ENCODE peak calls at places on chromosomes 13 and 19, in five cellular contexts. One of them, this sample, is unnamed.

GRCh38 chr13:108700421-108701170 is 71.2 kb downstream of the MYO16 start:
- DNase-seq in H9: no peak
- DNase-seq in H1: no peak
- DNase-seq in neuronal stem cell: no peak
- DNase-seq in trophoblast cell: no peak
- DNase-seq in this sample: peak; percentile 60

GRCh38 chr13:29457299-29457698 is 138.2 kb downstream of the SLC7A1 start:
- DNase-seq in H9: no peak
- DNase-seq in H1: no peak
- DNase-seq in neuronal stem cell: no peak
- DNase-seq in trophoblast cell: no peak
- DNase-seq in this sample: peak; percentile 74

GRCh38 chr19:33296473-33297060 is 5.8 kb downstream of the CEBPA start:
- DNase-seq in H9: peak; percentile 12
- DNase-seq in H1: no peak
- DNase-seq in neuronal stem cell: no peak
- DNase-seq in trophoblast cell: no peak
- DNase-seq in this sample: no peak

GRCh38 chr19:19209372-19209771 is 2.4 kb upstream of the NCAN start:
- DNase-seq in H9: no peak
- DNase-seq in H1: no peak
- DNase-seq in neuronal stem cell: no peak
- DNase-seq in trophoblast cell: no peak
- DNase-seq in this sample: no peak

GRCh38 chr13:110557610-110558305 is 3.8 kb downstream of the RAB20 start:
- DNase-seq in H9: no peak
- DNase-seq in H1: no peak
- DNase-seq in neuronal stem cell: no peak
- DNase-seq in trophoblast cell: no peak
- DNase-seq in this sample: no peak

GRCh38 chr19:13689050-13689449 is 75.3 kb upstream of the MRI1 start:
- DNase-seq in H9: peak; percentile 54
- DNase-seq in H1: peak; percentile 60
- DNase-seq in neuronal stem cell: peak; percentile 14
- DNase-seq in trophoblast cell: no peak
- DNase-seq in this sample: peak; percentile 3

GRCh38 chr19:45160870-45161714 is at the start of gene NKPD1:
- DNase-seq in H9: peak; percentile 67
- DNase-seq in H1: no peak
- DNase-seq in neuronal stem cell: no peak
- DNase-seq in trophoblast cell: peak; percentile 78
- DNase-seq in this sample: no peak

GRCh38 chr13:76791290-76791664 is 94.9 kb downstream of the KCTD12 start:
- DNase-seq in H9: no peak
- DNase-seq in H1: no peak
- DNase-seq in neuronal stem cell: no peak
- DNase-seq in trophoblast cell: no peak
- DNase-seq in this sample: no peak

GRCh38 chr19:50520822-50521465 is 7.2 kb upstream of the ASPDH start:
- DNase-seq in H9: no peak
- DNase-seq in H1: no peak
- DNase-seq in neuronal stem cell: no peak
- DNase-seq in trophoblast cell: no peak
- DNase-seq in this sample: no peak

GRCh38 chr19:12867120-12868099 is 13.8 kb downstream of the DNASE2 start:
- DNase-seq in H9: peak; percentile 94
- DNase-seq in H1: peak; percentile 96
- DNase-seq in neuronal stem cell: peak; percentile 90
- DNase-seq in trophoblast cell: no peak
- DNase-seq in this sample: peak; percentile 75

GRCh38 chr13:65892859-65893258 is 1337.3 kb downstream of the PCDH9 start:
- DNase-seq in H9: no peak
- DNase-seq in H1: no peak
- DNase-seq in neuronal stem cell: no peak
- DNase-seq in trophoblast cell: no peak
- DNase-seq in this sample: no peak

GRCh38 chr19:40450664-40451063 is 6.5 kb upstream of the SERTAD3 start:
- DNase-seq in H9: no peak
- DNase-seq in H1: no peak
- DNase-seq in neuronal stem cell: no peak
- DNase-seq in trophoblast cell: no peak
- DNase-seq in this sample: no peak

GRCh38 chr13:112806761-112807652 is 117.2 kb downstream of the ATP11A start:
- DNase-seq in H9: no peak
- DNase-seq in H1: no peak
- DNase-seq in neuronal stem cell: no peak
- DNase-seq in trophoblast cell: no peak
- DNase-seq in this sample: no peak

DNA sequence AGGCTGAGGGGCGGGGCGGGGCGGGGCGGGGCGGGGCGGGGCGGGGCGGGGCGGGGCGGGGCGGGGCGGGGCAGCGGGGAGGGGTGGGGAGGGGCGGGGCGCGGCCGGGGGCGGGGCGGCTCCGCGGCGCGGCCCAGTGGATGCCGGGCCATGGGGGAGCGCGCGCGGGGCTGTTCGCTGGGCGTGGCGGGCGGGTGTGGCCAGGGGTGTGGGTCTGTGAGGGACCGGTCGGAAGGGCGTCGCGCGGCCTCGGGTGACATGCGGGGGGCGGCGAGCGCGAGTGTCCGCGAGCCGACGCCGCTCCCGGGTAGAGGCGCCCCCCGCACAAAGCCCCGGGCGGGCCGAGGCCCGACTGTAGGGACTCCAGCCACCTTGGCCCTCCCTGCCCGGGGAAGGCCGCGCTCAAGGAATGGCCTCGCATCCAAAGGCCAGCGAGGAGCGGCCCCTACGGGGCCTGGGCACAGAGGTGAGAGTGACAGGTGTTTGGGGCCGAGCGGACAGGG is at the start of gene ZFP28:
- DNase-seq in H9: peak; percentile 80
- DNase-seq in H1: peak; percentile 59
- DNase-seq in neuronal stem cell: no peak
- DNase-seq in trophoblast cell: peak; percentile 6
- DNase-seq in this sample: no peak
- H2BK120ac ChIP-seq in H9: no peak within 1 kb of the TSS
- H2BK120ac ChIP-seq in H1: no peak within 1 kb of the TSS
- H2BK120ac ChIP-seq in neuronal stem cell: peak within 1 kb of the TSS; percentile 93
- H2BK120ac ChIP-seq in trophoblast cell: no peak within 1 kb of the TSS
- H2BK120ac ChIP-seq in this sample: peak within 1 kb of the TSS; percentile 57

GRCh38 chr19:28941833-28942232 is 271.1 kb downstream of the UQCRFS1 start:
- DNase-seq in H9: no peak
- DNase-seq in H1: no peak
- DNase-seq in neuronal stem cell: no peak
- DNase-seq in trophoblast cell: no peak
- DNase-seq in this sample: no peak

GRCh38 chr19:28943651-28944050 is 269.3 kb downstream of the UQCRFS1 start:
- DNase-seq in H9: peak; percentile 60
- DNase-seq in H1: peak; percentile 58
- DNase-seq in neuronal stem cell: no peak
- DNase-seq in trophoblast cell: no peak
- DNase-seq in this sample: no peak

DNA sequence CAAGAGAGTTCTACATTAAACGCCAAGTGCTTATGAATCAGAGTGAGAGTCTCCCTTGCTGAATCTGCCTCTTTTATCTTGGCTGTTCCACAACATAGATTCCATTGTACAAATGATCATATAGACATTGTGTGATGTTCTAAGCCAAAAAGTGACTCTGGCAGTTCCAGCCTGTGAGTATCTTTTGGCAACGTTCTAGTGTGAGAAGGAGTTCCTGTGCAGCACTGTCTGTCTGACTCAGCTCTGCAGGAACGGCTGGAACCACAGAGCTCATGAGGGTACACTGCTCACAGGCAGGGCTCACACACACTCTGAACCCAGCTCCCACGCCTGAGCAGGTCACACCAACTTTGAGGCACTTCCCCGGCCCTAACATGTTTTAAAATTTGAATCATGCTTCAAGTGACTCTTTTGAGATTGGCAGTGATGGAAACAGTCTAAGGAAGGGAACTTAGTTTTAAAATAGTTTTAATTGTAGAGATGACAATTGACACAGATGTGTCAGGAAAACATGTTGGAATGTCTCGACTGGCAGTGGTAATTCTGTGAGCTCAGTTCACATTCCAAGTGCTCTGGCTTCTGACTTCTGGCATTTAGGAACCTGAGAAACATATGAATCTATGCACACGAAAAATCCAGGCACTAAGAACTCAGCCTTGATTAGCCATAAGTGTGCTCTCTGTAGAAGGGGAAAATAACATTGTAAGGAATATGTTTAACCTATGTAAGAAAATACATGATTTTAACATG is 272.0 kb downstream of the UQCRFS1 start:
- DNase-seq in H9: no peak
- DNase-seq in H1: no peak
- DNase-seq in neuronal stem cell: no peak
- DNase-seq in trophoblast cell: peak; percentile 51
- DNase-seq in this sample: no peak
- H2BK12ac ChIP-seq in H9: no peak overlapping the region
- H2BK12ac ChIP-seq in H1: no peak overlapping the region
- H2BK12ac ChIP-seq in neuronal stem cell: no peak overlapping the region
- H2BK12ac ChIP-seq in trophoblast cell: no peak overlapping the region
- H2BK12ac ChIP-seq in this sample: no peak overlapping the region

GRCh38 chr13:106858910-106859309 is 291.0 kb upstream of the ARGLU1 start:
- DNase-seq in H9: no peak
- DNase-seq in H1: no peak
- DNase-seq in neuronal stem cell: no peak
- DNase-seq in trophoblast cell: peak; percentile 36
- DNase-seq in this sample: no peak
- H2BK120ac ChIP-seq in H9: no peak overlapping the region
- H2BK120ac ChIP-seq in H1: peak overlapping the region; percentile 98
- H2BK120ac ChIP-seq in neuronal stem cell: no peak overlapping the region
- H2BK120ac ChIP-seq in trophoblast cell: no peak overlapping the region
- H2BK120ac ChIP-seq in this sample: no peak overlapping the region

GRCh38 chr19:10624585-10624984 is 768 bp upstream of the SLC44A2 start:
- DNase-seq in H9: no peak
- DNase-seq in H1: no peak
- DNase-seq in neuronal stem cell: no peak
- DNase-seq in trophoblast cell: no peak
- DNase-seq in this sample: no peak

GRCh38 chr19:10618846-10619245 is 6.5 kb upstream of the SLC44A2 start:
- DNase-seq in H9: no peak
- DNase-seq in H1: no peak
- DNase-seq in neuronal stem cell: no peak
- DNase-seq in trophoblast cell: no peak
- DNase-seq in this sample: no peak

GRCh38 chr19:10617409-10618121 is 7.8 kb upstream of the SLC44A2 start:
- DNase-seq in H9: no peak
- DNase-seq in H1: no peak
- DNase-seq in neuronal stem cell: no peak
- DNase-seq in trophoblast cell: peak; percentile 92
- DNase-seq in this sample: peak; percentile 90

GRCh38 chr19:10621966-10622365 is 3.4 kb upstream of the SLC44A2 start:
- DNase-seq in H9: no peak
- DNase-seq in H1: no peak
- DNase-seq in neuronal stem cell: no peak
- DNase-seq in trophoblast cell: no peak
- DNase-seq in this sample: no peak

DNA sequence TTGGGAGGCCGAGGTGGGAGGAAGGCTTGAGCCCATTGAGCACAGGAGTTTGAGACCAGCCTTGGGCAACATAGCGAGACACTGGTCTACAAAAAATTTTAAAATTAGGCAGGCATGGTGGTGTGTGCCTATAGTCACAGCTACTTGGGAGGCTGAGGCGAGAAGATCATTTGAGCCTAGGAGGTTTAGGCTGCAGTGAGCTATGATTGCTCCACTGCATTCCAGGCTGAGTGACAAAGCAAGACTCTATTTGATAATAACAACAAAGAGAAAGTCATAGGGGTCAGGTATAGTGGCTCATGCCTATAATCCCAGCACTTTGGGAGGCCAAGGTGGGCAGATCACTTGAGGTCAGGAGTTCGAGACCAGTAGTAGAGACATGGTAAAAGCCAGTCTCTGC is 4.6 kb upstream of the SLC44A2 start:
- DNase-seq in H9: no peak
- DNase-seq in H1: no peak
- DNase-seq in neuronal stem cell: no peak
- DNase-seq in trophoblast cell: peak; percentile 79
- DNase-seq in this sample: no peak
- H2BK12ac ChIP-seq in H9: no peak overlapping the region
- H2BK12ac ChIP-seq in H1: peak overlapping the region; percentile 17
- H2BK12ac ChIP-seq in neuronal stem cell: no peak overlapping the region
- H2BK12ac ChIP-seq in trophoblast cell: no peak overlapping the region
- H2BK12ac ChIP-seq in this sample: no peak overlapping the region

GRCh38 chr19:3572855-3573161 is at the start of gene HMG20B:
- DNase-seq in H9: no peak
- DNase-seq in H1: no peak
- DNase-seq in neuronal stem cell: no peak
- DNase-seq in trophoblast cell: no peak
- DNase-seq in this sample: no peak
- H2BK120ac ChIP-seq in H9: no peak within 1 kb of the TSS
- H2BK120ac ChIP-seq in H1: no peak within 1 kb of the TSS
- H2BK120ac ChIP-seq in neuronal stem cell: no peak within 1 kb of the TSS
- H2BK120ac ChIP-seq in trophoblast cell: peak within 1 kb of the TSS; percentile 86
- H2BK120ac ChIP-seq in this sample: peak within 1 kb of the TSS; percentile 94

GRCh38 chr13:86810385-86810784 is 860.8 kb upstream of the SLITRK5 start:
- DNase-seq in H9: no peak
- DNase-seq in H1: no peak
- DNase-seq in neuronal stem cell: no peak
- DNase-seq in trophoblast cell: no peak
- DNase-seq in this sample: no peak
- H2BK12ac ChIP-seq in H9: no peak overlapping the region
- H2BK12ac ChIP-seq in H1: no peak overlapping the region
- H2BK12ac ChIP-seq in neuronal stem cell: no peak overlapping the region
- H2BK12ac ChIP-seq in trophoblast cell: no peak overlapping the region
- H2BK12ac ChIP-seq in this sample: no peak overlapping the region

This sample was measured in mesenchymal stem cell.